ENCODE peak calls at places on chromosomes 3 and 15, in four cellular contexts. T is GM12878, N is HepG2, O is K562. Q is an unnamed sample.

GRCh38 chr3:148453764-148454163 is 243.9 kb upstream of the AGTR1 start:
- DNase-seq in T (no peak), N (peak), O (no peak), Q (no peak)

GRCh38 chr15:87609474-87609873 is 647.1 kb downstream of the NTRK3 start:
- DNase-seq in T (no peak), N (no peak), O (peak), Q (no peak)

GRCh38 chr15:77496710-77497107 is 76.0 kb downstream of the HMG20A start:
- DNase-seq in T (no peak), N (peak), O (peak), Q (peak)

GRCh38 chr3:30456263-30456662 is 150.1 kb upstream of the TGFBR2 start:
- DNase-seq in T (no peak), N (no peak), O (no peak), Q (no peak)

GRCh38 chr3:33398410-33398809 is 41.8 kb downstream of the UBP1 start:
- DNase-seq in T (no peak), N (no peak), O (no peak), Q (no peak)

GRCh38 chr3:30504939-30505338 is 101.5 kb upstream of the TGFBR2 start:
- DNase-seq in T (no peak), N (no peak), O (no peak), Q (no peak)

GRCh38 chr3:161273589-161274218 is 52.6 kb downstream of the NMD3 start:
- DNase-seq in T (no peak), N (peak), O (no peak), Q (no peak)

GRCh38 chr3:197527569-197527968 is 28.2 kb downstream of the BDH1 start:
- DNase-seq in T (no peak), N (no peak), O (no peak), Q (no peak)

GRCh38 chr3:106160396-106160795 is 291.6 kb upstream of the CBLB start:
- DNase-seq in T (no peak), N (no peak), O (no peak), Q (no peak)

GRCh38 chr3:44104668-44105321 is 136.9 kb upstream of the TOPAZ1 start:
- DNase-seq in T (peak), N (no peak), O (no peak), Q (no peak)

GRCh38 chr3:27147215-27147614 is 222.0 kb downstream of the NEK10 start:
- DNase-seq in T (no peak), N (no peak), O (no peak), Q (no peak)

GRCh38 chr3:173617490-173617889 is 219.9 kb downstream of the NLGN1 start:
- DNase-seq in T (no peak), N (no peak), O (no peak), Q (no peak)

GRCh38 chr15:80549712-80550111 is 145.4 kb upstream of the ABHD17C start:
- DNase-seq in T (no peak), N (no peak), O (no peak), Q (no peak)

GRCh38 chr15:80551348-80551747 is 143.8 kb upstream of the ABHD17C start:
- DNase-seq in T (no peak), N (no peak), O (no peak), Q (no peak)

GRCh38 chr15:80550910-80551265 is 144.2 kb upstream of the ABHD17C start:
- DNase-seq in T (no peak), N (no peak), O (no peak), Q (no peak)

GRCh38 chr15:80549191-80549590 is 145.0 kb downstream of the ARNT2 start:
- DNase-seq in T (no peak), N (no peak), O (no peak), Q (no peak)

DNA sequence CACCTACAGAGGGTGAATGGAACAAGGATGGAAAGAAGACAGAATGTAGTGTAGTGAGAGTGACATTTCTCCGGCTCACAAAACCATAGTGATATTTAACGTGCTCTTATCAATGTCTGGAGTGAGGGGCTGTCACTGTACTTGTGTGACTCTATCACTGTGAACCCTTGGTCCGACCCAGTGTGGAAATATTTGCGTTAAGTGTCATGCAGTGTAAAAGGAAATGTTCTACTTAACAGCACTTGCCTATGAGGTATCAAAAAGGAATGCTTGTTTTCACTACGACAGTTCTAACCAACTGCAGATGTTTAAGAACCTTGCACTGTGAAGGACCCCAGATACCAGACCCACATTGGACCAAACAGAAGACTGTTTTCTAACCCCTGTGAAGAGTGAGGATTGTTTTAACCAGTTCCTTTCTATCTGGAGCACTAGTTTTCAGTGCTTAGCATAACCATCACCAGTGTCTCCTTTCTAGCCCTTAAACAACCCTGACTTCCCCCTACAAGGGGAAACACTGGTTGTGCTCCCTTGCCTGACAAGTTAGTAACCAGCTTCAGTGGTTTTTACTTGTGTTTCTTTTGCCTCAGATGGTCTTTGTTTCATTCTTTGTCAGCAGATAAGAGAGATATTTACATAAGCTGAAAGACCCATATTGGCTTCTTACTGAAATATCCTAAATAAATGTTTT is 144.7 kb upstream of the ABHD17C start:
- DNase-seq in T (peak), N (peak), O (no peak), Q (no peak)
- TF ChIP-seq TCF7 in T (no peak), N (no peak), O (no peak), Q (no peak)

GRCh38 chr3:52526151-52526561 is 7.5 kb downstream of the NT5DC2 start:
- DNase-seq in T (no peak), N (no peak), O (no peak), Q (peak)

GRCh38 chr3:52528596-52529375 is 4.9 kb downstream of the NT5DC2 start:
- DNase-seq in T (no peak), N (no peak), O (no peak), Q (peak)

GRCh38 chr3:52529376-52530333 is 4.0 kb downstream of the NT5DC2 start:
- DNase-seq in T (no peak), N (no peak), O (no peak), Q (no peak)

GRCh38 chr3:52527039-52527731 is 6.5 kb downstream of the NT5DC2 start:
- DNase-seq in T (no peak), N (no peak), O (no peak), Q (peak)

DNA sequence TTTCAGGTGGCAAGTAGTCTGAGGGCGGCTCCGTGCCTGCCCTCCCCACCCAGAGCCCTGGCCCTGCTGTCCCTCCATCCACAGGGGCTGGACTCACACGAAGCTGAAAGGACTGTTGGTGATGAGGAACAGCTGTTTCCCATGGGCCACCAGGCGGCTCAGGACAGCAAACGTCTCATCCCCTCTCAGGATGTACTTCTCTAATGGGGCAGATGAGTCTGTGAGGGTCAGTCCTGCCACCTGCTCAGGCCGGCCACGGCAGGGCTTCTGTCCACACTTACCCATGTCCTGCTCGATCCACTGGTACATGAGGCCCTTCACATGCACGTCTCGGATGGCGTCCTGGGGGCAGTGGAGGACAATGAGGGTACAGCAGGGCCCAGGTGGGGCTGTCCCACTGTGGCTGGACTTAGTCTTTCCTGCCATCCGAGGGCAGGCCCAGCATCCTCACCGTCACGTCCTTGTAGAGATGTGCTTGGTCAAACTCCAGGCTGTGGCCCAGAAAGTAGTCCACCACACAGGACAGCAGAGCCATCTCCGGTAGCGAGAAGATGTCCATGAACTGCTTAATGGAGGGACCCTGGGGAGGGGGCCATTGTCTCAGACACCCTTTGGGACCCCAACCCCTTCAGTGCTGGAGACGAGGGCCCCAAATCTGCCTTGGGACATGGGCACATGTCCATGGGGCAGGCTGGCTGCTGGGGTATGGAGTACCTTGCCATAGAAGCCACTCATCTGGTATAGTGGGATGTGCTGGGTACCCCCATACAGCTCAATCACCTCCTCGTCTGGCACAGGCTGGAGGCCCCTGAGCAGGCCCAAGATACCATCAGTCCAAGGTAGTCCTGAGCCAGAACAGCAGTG is 5.7 kb downstream of the NT5DC2 start:
- DNase-seq in T (no peak), N (no peak), O (no peak), Q (peak)
- TF ChIP-seq TCF7 in T (no peak), N (no peak), O (no peak), Q (no peak)

GRCh38 chr3:10596746-10597448 is 91.5 kb upstream of the ATP2B2 start:
- DNase-seq in T (no peak), N (no peak), O (no peak), Q (no peak)

GRCh38 chr3:10597733-10598132 is 92.3 kb upstream of the ATP2B2 start:
- DNase-seq in T (no peak), N (no peak), O (no peak), Q (no peak)

GRCh38 chr3:10599017-10599416 is 93.6 kb upstream of the ATP2B2 start:
- DNase-seq in T (no peak), N (no peak), O (no peak), Q (no peak)

GRCh38 chr3:10599444-10599843 is 94.1 kb upstream of the ATP2B2 start:
- DNase-seq in T (no peak), N (peak), O (no peak), Q (no peak)

DNA sequence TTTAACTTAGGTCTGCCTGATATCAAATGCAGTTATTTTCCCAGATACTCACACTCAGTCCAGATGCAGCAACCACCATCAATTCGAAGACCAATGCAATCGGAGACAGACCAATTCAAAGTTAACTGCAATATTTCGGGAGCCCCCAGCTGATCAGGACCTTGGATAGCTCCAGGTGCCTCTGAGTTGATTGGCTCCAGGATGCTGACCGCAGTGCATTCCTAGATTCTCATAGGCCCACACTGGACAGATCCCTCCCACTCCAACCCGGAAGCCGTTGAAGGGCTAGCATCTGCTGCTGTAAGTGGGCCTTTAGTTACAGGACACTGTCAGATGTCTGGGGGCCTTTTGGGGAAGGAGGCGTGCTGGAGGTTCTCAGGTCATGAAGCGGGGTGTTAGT is 89.5 kb upstream of the ATP2B2 start:
- DNase-seq in T (peak), N (peak), O (peak), Q (peak)
- TF ChIP-seq TCF7 in T (no peak), N (no peak), O (no peak), Q (no peak)

GRCh38 chr15:37143351-37143750 is 43.0 kb upstream of the MEIS2 start:
- DNase-seq in T (no peak), N (no peak), O (no peak), Q (no peak)
- TF ChIP-seq TCF7 in T (no peak), N (no peak), O (no peak), Q (no peak)

DNA sequence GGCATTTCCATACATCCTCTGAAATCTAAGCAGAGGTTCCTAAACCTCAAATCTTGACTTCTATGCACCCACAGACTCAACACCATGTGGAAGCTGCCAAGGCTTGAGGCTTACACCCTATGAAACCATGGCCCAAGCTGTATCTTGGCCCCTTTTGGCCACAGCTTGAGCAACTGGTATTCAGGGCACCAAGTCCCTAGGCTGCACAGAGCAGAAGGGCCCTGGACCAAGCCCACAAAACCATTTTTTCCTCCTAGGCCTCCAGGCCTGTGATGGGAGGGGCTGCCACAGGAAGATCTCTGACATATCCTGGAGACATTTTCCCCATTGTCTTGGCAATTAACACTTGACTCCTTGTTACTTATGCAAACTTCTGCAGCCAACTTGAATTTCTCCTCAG is 54.4 kb upstream of the IL12A start:
- DNase-seq in T (no peak), N (no peak), O (no peak), Q (no peak)
- TF ChIP-seq TCF7 in T (no peak), N (no peak), O (no peak), Q (no peak)

GRCh38 chr3:41026394-41027177 is 172.7 kb upstream of the CTNNB1 start:
- DNase-seq in T (no peak), N (peak), O (peak), Q (no peak)
- TF ChIP-seq TCF7 in T (no peak), N (no peak), O (no peak), Q (no peak)